ENCODE peak calls at places on chromosomes 3 and 15, in four cellular contexts. D is K562, Y is HepG2, T is GM12878. S is an unnamed sample.

GRCh38 chr3:105957722-105958121 is 88.9 kb upstream of the CBLB start:
- DNase-seq in D (no peak), Y (no peak), T (no peak), S (no peak)

GRCh38 chr15:86493884-86494283 is 414.2 kb downstream of the AGBL1 start:
- DNase-seq in D (no peak), Y (no peak), T (no peak), S (no peak)

GRCh38 chr3:57961828-57962447 is 46.3 kb upstream of the FLNB start:
- DNase-seq in D (peak), Y (peak), T (no peak), S (no peak)

GRCh38 chr3:17089314-17089700 is 204.6 kb downstream of the PLCL2 start:
- DNase-seq in D (no peak), Y (no peak), T (no peak), S (no peak)

GRCh38 chr15:80590772-80591355 is 104.2 kb upstream of the ABHD17C start:
- DNase-seq in D (no peak), Y (no peak), T (no peak), S (no peak)

GRCh38 chr15:69224383-69224782 is 63.9 kb downstream of the GLCE start:
- DNase-seq in D (no peak), Y (peak), T (no peak), S (no peak)

GRCh38 chr3:86774082-86774691 is 216.8 kb downstream of the VGLL3 start:
- DNase-seq in D (peak), Y (peak), T (no peak), S (no peak)

GRCh38 chr3:90035643-90036042 is 928.2 kb downstream of the EPHA3 start:
- DNase-seq in D (no peak), Y (no peak), T (no peak), S (no peak)

GRCh38 chr15:99993681-99994131 is 260.5 kb upstream of the LYSMD4 start:
- DNase-seq in D (no peak), Y (no peak), T (no peak), S (no peak)

GRCh38 chr3:158094917-158095301 is 11.3 kb downstream of the SHOX2 start:
- DNase-seq in D (no peak), Y (no peak), T (no peak), S (no peak)

GRCh38 chr15:52803543-52804306 is 13.6 kb upstream of the ONECUT1 start:
- DNase-seq in D (no peak), Y (no peak), T (no peak), S (no peak)

GRCh38 chr15:52076889-52077781 is 35.4 kb downstream of the BCL2L10 start:
- DNase-seq in D (no peak), Y (peak), T (peak), S (no peak)

GRCh38 chr3:159761377-159761776 is 227.3 kb upstream of the IL12A start:
- DNase-seq in D (no peak), Y (no peak), T (no peak), S (no peak)

GRCh38 chr15:69861331-69862171 is 236.2 kb downstream of the TLE3 start:
- DNase-seq in D (no peak), Y (no peak), T (no peak), S (no peak)

GRCh38 chr3:16841906-16842709 is 42.6 kb upstream of the PLCL2 start:
- DNase-seq in D (no peak), Y (no peak), T (peak), S (no peak)

GRCh38 chr3:30934208-30934550 is 39.7 kb upstream of the GADL1 start:
- DNase-seq in D (no peak), Y (peak), T (no peak), S (peak)

GRCh38 chr3:44932271-44932670 is 43.7 kb downstream of the ZDHHC3 start:
- DNase-seq in D (no peak), Y (no peak), T (no peak), S (no peak)

GRCh38 chr3:150429767-150430166 is 21.7 kb downstream of the TSC22D2 start:
- DNase-seq in D (no peak), Y (no peak), T (no peak), S (no peak)

GRCh38 chr15:77630064-77630463 is 2.6 kb downstream of the LINGO1 start:
- DNase-seq in D (peak), Y (no peak), T (no peak), S (no peak)

DNA sequence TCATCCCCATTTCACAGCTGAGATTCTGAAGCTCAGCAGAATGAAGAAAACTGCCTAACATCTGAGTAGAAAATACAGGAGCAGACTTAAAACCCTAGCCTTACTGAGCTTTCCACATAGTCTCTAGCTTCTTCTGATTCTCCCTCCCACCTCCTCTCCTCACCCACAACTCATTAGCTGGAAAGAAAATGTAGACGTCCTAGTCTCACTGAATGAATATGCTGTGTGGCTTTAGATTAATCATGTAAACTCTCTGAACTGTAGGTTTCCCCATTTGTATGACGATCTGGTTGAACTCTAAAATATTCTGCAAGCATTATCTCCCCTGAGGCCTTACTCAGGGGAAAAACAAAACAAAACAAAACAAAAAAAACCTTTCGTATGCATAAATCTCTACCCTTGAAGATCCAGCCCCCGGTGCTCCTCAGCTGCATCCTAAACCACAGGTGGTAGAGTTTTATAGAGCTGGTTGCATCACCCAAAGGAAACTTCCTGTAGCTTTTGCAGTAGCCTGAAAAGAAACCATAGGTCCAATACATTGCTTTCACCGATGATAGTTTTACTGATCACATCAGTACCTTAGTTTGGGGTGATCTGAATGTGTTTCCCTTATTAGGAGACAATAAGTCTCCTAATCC is 40.6 kb downstream of the FOXB1 start:
- DNase-seq in D (no peak), Y (no peak), T (no peak), S (peak)
- TF ChIP-seq BHLHE40 in D (no peak), Y (no peak), T (no peak), S (no peak)

GRCh38 chr3:62119139-62119538 is 254.2 kb downstream of the FEZF2 start:
- DNase-seq in D (no peak), Y (peak), T (no peak), S (no peak)
- TF ChIP-seq FOXM1 in D (no peak), Y (no peak), T (no peak), S (no peak)

DNA sequence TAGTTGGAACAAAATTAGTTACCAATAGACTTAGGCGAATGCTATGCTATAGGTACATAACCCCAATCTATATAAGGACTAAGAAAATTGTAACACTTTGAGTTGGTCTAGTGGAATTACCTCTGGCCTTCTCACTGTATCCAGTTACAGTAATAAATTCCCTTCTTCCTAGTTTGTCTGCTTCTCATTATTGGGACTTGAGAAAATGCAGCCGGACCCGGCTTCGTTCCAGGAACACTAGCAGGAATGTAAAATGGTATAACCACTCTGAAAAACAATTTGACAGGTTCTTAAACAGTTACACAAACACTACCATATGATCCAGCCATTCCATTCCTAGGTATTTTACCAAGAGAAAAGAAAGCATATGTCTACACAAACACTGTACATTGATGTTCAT is 274.4 kb upstream of the UBE2E2 start:
- DNase-seq in D (no peak), Y (no peak), T (no peak), S (no peak)
- TF ChIP-seq FOXK2 in D (no peak), Y (no peak), T (no peak), S (no peak)

DNA sequence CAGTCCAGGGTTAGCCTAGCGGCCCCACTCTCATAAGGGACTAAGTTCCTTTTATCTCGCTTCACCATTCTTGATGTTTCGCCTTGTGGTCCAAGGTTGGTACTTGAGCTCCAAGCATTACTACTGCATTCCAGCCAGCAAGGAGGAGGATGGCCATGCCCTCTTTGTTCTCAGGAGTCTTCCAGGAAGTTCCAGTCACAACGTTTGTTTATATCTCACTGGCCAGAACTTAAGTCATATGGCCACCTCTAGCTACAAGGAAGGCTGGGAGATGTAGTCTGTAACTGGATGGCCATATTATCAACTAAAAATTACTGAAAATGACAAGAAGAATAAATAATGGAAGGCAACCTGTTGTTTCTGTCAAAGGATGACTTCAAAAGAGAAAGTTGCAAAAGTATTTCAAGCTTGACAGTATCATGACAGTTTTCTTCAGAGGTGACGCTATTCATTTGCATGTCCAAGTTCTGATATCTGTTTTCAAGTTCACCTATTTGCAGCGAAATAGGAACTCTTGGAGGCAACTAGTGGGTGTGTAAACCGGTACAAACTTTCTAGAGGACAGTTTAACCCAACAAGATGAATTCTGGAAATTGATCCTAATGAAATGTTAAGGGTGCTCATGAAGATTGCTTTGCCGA is 118.6 kb downstream of the PGPEP1L start:
- DNase-seq in D (no peak), Y (no peak), T (no peak), S (no peak)
- TF ChIP-seq BHLHE40 in D (no peak), Y (no peak), T (no peak), S (no peak)